ENCODE peak calls at places on chromosomes 3 and 15, in four cellular contexts. A, C, D and K are unnamed samples.

GRCh38 chr3:102089904-102090492 is 240.7 kb downstream of the NFKBIZ start:
- DNase-seq in D (no peak), C (no peak), A (no peak), K (no peak)

GRCh38 chr3:50573566-50574279 is 4.4 kb downstream of the HEMK1 start:
- DNase-seq in A (no peak), C (no peak), D (no peak), K (no peak)

GRCh38 chr3:47856669-47857068 is 53.7 kb downstream of the DHX30 start:
- DNase-seq in D (no peak), C (no peak), A (no peak), K (no peak)

GRCh38 chr3:33061782-33062181 is 35.2 kb downstream of the GLB1 start:
- DNase-seq in D (no peak), C (no peak), A (no peak), K (no peak)

GRCh38 chr15:95041297-95041696 is 809.9 kb downstream of the MCTP2 start:
- DNase-seq in A (no peak), C (no peak), D (no peak), K (no peak)

GRCh38 chr3:182969277-182969676 is 11.1 kb downstream of the DCUN1D1 start:
- DNase-seq in C (no peak), A (no peak), D (no peak), K (no peak)

GRCh38 chr3:141280690-141281089 is 49.1 kb downstream of the PXYLP1 start:
- DNase-seq in A (no peak), C (no peak), D (peak), K (no peak)

GRCh38 chr15:84772467-84772866 is 24.1 kb downstream of the ZNF592 start:
- DNase-seq in C (no peak), D (no peak), A (no peak), K (no peak)

GRCh38 chr15:61169904-61170695 is 59.0 kb downstream of the RORA start:
- DNase-seq in C (no peak), D (no peak), A (no peak), K (no peak)

GRCh38 chr3:10410383-10411002 is 89.6 kb upstream of the SEC13 start:
- DNase-seq in C (no peak), A (no peak), D (no peak), K (no peak)

GRCh38 chr3:48689384-48689783 is 3.7 kb upstream of the NCKIPSD start:
- DNase-seq in D (no peak), C (no peak), A (no peak), K (no peak)

GRCh38 chr3:27670619-27671018 is 51.5 kb downstream of the EOMES start:
- DNase-seq in C (no peak), A (no peak), D (no peak), K (no peak)

GRCh38 chr3:14623569-14624051 is 28.0 kb upstream of the CCDC174 start:
- DNase-seq in A (no peak), C (no peak), D (peak), K (no peak)

GRCh38 chr3:16183601-16184270 is 9.3 kb downstream of the GALNT15 start:
- DNase-seq in C (no peak), A (no peak), D (no peak), K (no peak)

GRCh38 chr3:133742351-133743091 is 3.7 kb upstream of the TF start:
- DNase-seq in C (no peak), D (no peak), A (no peak), K (no peak)

DNA sequence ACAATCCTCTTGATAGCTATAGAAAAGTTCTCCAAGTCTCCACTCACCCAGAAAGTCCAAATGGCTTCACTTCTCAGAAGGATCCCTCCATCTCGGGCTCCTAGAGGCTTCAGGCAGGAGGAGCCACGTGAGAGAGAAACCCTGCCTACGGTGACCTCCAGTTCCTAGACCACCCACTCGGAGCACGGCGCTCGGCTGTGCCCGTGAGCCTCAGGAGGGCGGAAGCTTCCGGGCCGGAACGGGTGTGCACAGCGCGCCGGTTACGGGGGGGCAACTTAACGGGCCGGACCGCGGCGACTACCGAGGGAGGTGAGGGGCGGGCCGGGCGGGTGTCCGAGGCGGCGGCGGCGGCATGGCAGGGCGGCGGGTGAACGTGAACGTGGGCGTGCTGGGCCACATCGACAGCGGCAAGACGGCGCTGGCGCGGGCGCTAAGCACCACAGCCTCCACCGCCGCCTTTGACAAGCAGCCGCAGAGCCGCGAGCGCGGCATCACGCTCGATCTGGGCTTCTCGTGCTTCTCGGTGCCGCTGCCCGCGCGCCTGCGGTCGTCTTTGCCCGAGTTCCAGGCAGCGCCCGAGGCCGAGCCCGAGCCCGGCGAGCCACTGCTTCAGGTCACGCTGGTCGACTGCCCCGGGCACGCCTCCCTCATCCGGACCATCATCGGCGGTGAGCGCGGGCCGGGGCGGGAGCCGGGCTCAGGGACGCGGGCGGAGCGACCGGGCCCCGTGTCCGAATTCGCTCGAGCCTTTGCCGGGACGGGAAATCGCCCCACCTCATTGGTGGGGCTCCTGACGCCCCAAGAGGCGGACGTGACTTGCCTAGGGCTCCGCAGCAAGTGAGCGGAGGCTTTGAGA is at the start of gene EEFSEC:
- DNase-seq in A (peak), D (peak), C (peak), K (peak)
- TF ChIP-seq POLR2A in A (peak), D (no peak), C (peak), K (peak)

DNA sequence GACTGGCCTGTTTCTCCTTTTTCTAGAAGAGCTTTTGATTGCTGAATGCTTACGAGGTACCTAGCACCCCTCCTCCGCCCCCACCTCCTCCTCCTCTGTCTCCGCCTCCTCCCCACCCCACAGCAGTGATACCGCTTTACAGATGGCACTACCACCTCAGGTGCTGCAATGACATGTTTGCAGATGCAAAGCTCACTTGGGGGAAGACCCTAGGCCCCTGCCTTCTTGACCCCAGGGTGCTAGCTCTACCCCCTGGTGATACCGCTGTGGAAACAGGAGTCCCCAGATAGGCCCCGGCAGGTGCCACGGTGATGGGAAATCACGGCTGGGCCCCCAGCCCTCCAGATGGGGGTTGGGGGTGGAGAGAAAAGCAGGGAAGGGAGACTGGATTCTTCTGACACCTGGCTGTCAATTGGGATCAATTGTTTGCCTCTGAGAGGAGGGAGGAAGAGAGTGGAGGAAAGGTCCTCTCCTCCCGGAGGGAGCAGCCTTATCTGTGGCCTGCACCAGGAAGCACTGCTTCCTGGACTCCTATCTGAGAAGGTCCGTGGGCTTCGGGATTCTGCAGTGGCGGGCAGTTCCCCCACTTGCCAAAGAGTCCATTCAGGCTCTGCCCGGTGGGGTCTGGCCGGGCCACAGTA is 37.6 kb downstream of the DNASE1L3 start:
- DNase-seq in A (no peak), C (no peak), D (no peak), K (no peak)
- TF ChIP-seq POLR2AphosphoS5 in A (no peak), C (no peak), D (no peak), K (no peak)

DNA sequence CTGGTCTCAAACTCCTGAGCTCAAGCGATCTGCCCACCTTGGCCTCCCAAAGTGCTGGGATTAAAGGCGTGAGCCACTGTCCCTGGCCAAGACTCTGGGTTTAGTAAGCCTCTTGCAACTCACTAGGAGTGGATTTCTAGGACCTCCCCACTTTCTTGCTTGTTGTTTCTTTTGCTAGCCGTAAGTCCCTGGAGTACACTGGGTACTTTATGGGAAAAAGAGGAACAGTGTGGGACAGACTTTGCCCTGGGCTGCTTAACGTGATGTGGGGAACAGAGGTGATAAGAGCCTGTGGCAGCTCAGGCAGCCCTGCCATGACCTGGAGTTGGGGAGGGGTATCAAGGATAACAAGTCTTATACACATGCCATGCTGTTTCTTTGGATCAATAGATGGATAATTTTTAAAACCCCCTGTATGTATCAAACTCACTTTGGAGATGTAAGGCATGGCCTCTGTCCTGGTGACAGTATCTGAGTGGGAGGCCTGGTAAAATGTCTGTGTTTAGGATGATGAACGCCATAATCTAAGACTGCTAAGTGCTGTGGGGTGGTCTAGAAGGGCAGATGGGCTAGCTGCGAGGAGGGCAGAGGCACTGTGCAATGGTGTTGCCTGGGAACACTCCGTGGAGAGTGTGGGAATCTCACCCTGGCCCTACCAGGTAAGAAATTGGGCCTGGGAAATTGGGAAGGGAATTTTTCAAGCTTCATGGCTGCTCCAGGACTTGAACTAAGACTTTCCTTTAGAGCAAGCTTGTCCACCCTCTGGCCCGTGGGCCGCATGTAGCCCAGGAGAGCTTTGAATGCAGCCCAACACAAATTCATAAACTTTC is 54.8 kb downstream of the SMAD3 start:
- DNase-seq in C (no peak), A (no peak), D (no peak), K (no peak)
- TF ChIP-seq POLR2A in C (no peak), A (no peak), D (no peak), K (no peak)

GRCh38 chr15:73571346-73571745 is 61.8 kb downstream of the NPTN start:
- DNase-seq in D (no peak), C (no peak), A (no peak), K (no peak)

GRCh38 chr15:73572296-73572695 is 60.9 kb downstream of the NPTN start:
- DNase-seq in C (no peak), A (no peak), D (no peak), K (no peak)

GRCh38 chr15:73573071-73573470 is 60.1 kb downstream of the NPTN start:
- DNase-seq in C (no peak), D (no peak), A (no peak), K (no peak)

GRCh38 chr15:73575636-73576247 is 57.4 kb downstream of the NPTN start:
- DNase-seq in C (no peak), D (peak), A (peak), K (no peak)

DNA sequence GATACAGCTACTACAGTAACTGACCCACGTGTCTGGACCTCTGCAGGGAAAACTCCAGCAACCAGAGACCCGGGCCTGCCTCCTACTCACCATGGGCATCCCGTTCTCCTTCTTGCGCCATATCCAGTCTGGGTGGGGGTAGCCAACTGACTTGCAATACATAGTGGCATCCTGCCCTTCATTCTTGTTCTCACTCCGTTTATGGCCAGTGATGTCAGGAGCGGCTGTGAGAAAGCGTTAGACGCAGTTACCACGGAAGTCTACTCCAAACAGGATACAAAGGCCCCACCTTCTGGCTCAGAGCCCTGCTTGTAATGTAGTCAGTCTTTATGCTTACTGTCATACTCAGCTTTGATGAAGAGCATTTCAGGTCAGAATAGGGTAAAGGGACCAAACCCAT is 59.6 kb downstream of the NPTN start:
- DNase-seq in A (peak), C (no peak), D (no peak), K (peak)
- TF ChIP-seq POLR2AphosphoS5 in A (peak), C (no peak), D (no peak), K (no peak)

GRCh38 chr15:52112203-52112750 is 298 bp downstream of the BCL2L10 start:
- DNase-seq in C (peak), A (no peak), D (peak), K (no peak)

GRCh38 chr15:52109559-52110451 is 2.8 kb downstream of the BCL2L10 start:
- DNase-seq in D (no peak), C (no peak), A (no peak), K (no peak)

GRCh38 chr15:52113708-52114107 is 1.1 kb upstream of the BCL2L10 start:
- DNase-seq in A (no peak), D (no peak), C (no peak), K (no peak)

GRCh38 chr15:52113246-52113645 is 671 bp upstream of the BCL2L10 start:
- DNase-seq in D (no peak), A (no peak), C (no peak), K (no peak)

DNA sequence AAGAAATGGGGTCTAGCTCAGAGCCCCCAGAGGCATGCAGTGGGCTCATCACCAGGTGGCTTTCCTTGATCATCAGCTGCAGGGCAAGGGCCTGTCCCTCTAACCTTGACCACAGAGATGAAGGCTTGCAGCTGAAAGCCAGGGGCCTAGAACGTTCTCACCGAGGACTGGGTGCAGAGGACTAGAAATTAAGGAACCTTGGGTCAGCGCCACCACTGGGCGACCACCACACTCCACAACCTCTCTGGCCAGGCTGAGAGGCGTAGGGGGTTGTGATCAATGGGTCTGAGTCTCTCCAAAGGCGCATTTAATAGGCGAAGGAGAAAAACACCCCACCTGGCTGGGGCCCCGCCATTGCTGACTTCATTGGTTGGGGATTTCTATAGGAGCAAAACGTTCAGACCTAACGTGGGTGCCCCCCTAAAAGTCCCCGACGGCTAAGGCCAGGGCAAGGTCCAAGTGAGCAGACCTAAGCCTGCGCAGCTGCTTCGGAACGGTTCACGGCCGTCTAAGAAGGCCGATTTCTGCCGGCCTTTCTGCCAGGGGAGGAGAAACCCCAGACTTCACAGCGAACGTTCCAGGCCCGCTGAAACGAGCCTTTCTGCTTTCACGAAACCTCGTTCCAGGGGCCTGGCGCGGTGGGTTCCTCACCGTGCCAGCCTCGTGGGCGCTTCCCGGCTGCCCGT is 915 bp downstream of the BCL2L10 start:
- DNase-seq in A (no peak), C (no peak), D (no peak), K (no peak)
- TF ChIP-seq POLR2A in A (no peak), C (no peak), D (no peak), K (no peak)

DNA sequence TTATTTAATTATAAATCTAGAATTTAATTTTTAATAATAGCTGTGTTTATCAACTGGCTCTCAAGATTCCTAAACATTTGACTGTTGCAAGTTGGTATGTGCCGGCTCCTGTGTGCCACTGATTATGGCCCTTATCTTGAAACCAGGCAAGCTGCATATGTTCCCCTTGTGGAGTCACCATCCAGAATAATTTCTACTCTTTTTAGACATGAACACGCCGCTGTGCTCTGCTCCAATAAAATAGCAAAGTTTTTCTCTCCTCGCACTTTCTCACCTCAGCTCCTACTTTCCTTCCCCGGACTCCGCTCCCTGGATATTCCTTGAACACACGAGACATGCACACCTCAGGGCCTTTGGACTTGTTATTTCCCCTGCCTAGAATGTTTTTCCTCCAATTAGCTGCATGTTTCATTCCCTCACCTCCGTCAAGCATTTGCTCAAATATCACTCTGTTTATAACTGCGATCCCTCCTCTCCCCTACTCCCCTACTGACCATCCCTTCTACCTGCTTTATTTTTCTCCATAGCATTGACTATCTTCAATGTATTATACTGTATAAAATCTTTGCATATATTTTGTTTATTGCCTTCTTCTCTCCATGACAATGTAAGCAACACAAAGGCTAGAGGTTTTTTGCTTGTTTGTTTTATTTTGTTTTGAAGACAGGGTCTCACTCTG is 26.1 kb upstream of the ERICH6 start:
- DNase-seq in D (no peak), C (no peak), A (no peak), K (no peak)
- TF ChIP-seq POLR2AphosphoS5 in D (no peak), C (no peak), A (no peak), K (no peak)

GRCh38 chr15:56244237-56244810 is 645 bp upstream of the RFX7 start:
- DNase-seq in A (peak), C (peak), D (peak), K (peak)
- TF ChIP-seq POLR2A in A (no peak), C (no peak), D (no peak), K (no peak)

GRCh38 chr3:128473180-128473519 is 6.5 kb upstream of the DNAJB8 start:
- DNase-seq in A (no peak), C (no peak), D (no peak), K (no peak)

GRCh38 chr3:128475355-128475754 is 8.7 kb upstream of the DNAJB8 start:
- DNase-seq in D (no peak), A (no peak), C (no peak), K (no peak)

GRCh38 chr3:128471720-128472119 is 5.0 kb upstream of the DNAJB8 start:
- DNase-seq in C (no peak), D (no peak), A (no peak), K (no peak)

GRCh38 chr3:128472462-128473179 is 5.9 kb upstream of the DNAJB8 start:
- DNase-seq in A (no peak), D (no peak), C (no peak), K (no peak)

GRCh38 chr3:128473737-128474136 is 7.0 kb upstream of the DNAJB8 start:
- DNase-seq in C (no peak), D (no peak), A (no peak), K (no peak)
- TF ChIP-seq POLR2AphosphoS5 in C (no peak), D (no peak), A (no peak), K (no peak)

DNA sequence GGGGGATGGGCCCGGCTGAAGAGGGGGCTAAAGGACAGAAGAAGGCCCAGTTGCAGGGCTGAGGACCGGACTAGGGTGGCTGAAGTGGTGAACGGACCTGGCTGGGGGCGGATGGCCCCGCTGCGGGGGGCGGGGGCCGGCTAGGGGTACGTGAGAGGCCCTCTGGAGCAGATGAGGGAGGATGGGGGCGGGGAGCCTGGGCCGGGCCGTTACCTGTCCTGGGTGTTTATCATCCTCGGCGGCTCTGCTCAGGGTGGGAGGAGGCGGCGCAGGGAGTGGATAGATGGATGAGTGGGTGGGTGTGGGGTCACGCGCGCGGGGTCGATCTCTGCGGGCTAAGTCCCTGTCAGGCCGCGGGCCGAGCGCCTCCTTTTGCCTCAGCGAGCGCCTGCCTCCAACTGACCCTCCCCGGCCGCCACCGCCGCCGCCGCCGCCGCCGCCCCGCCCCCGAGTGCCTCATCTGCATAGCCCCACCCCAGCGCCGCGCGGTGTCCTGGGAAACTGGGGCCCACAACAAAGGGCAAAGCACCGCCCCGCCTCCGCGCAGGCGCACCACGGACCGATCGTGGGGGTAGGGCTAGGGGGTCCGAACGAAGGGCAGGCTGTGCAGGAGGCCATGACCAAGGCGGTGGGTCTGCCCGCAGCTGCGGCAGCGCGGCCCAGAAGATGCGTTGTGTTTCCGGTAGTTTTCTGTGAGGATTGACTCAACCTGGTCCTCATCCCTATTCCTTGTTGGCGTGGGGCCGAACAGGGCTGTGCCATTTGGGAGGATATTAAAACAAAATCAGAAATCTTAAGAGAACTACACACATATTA is 72.4 kb downstream of the RBPMS2 start:
- DNase-seq in D (peak), A (peak), C (peak), K (peak)
- TF ChIP-seq POLR2A in D (peak), A (no peak), C (peak), K (no peak)